ENCODE peak calls at places on chromosomes 4 and X, in ten cellular contexts. Q, N, E, S, D, T, H, R, C and G are unnamed samples. For H3K4me1 and H3K9me3, the result is how much of the 10 kb centered on the place peaks cover.

GRCh38 chrX:153854702-153855101 is 24.4 kb upstream of the PDZD4 start:
- DNase-seq in S (no peak), N (no peak), C (no peak), H (no peak), Q (no peak), E (no peak), R (no peak), T (no peak), D (no peak), G (no peak)

GRCh38 chr4:154349829-154350228 is 141.8 kb downstream of the DCHS2 start:
- DNase-seq in H (no peak), R (no peak), E (peak), D (no peak), Q (no peak), T (peak), N (peak), S (no peak), C (no peak), G (no peak)

GRCh38 chr4:137524642-137525384 is 7.5 kb downstream of the PCDH18 start:
- DNase-seq in H (no peak), E (no peak), S (no peak), T (no peak), Q (no peak), R (no peak), N (no peak), C (no peak), D (no peak), G (no peak)

GRCh38 chr4:54281060-54281781 is 52.1 kb downstream of the PDGFRA start:
- DNase-seq in H (no peak), R (peak), D (peak), T (peak), C (no peak), E (no peak), Q (peak), N (no peak), S (peak), G (no peak)

GRCh38 chrX:154731881-154732280 is 19.0 kb downstream of the GAB3 start:
- DNase-seq in N (no peak), S (no peak), H (no peak), T (no peak), R (no peak), C (no peak), D (no peak), Q (no peak), E (no peak), G (no peak)

GRCh38 chrX:78104447-78105176 is 564 bp downstream of the PGK1 start:
- DNase-seq in E (peak), S (peak), C (peak), H (peak), N (peak), T (peak), D (peak), Q (peak), R (peak), G (peak)

GRCh38 chr4:154082760-154083530 is 294.1 kb upstream of the SFRP2 start:
- DNase-seq in T (peak), R (no peak), E (no peak), S (no peak), C (peak), H (no peak), Q (no peak), D (no peak), N (no peak), G (peak)

GRCh38 chrX:138745215-138745614 is 33.7 kb upstream of the FGF13 start:
- DNase-seq in R (no peak), C (peak), T (peak), E (peak), Q (peak), D (no peak), S (no peak), H (peak), N (peak), G (peak)

GRCh38 chr4:34138385-34138784 is 2105.9 kb downstream of the ARAP2 start:
- DNase-seq in S (no peak), E (no peak), Q (no peak), N (no peak), D (no peak), R (no peak), C (no peak), H (no peak), T (no peak), G (no peak)

GRCh38 chrX:118510076-118510475 is 14.5 kb downstream of the DOCK11 start:
- DNase-seq in D (no peak), T (no peak), E (no peak), R (peak), C (no peak), S (no peak), Q (no peak), H (no peak), N (no peak), G (no peak)

GRCh38 chr4:5212255-5213032 is 161.2 kb downstream of the STK32B start:
- DNase-seq in Q (no peak), N (no peak), D (no peak), H (no peak), S (no peak), C (no peak), T (no peak), E (no peak), R (no peak), G (no peak)

GRCh38 chrX:97158270-97158669 is 274.6 kb downstream of the RPA4 start:
- DNase-seq in S (no peak), N (no peak), Q (no peak), C (no peak), T (no peak), R (no peak), E (no peak), D (no peak), H (no peak), G (no peak)

GRCh38 chr4:159018062-159018629 is 84.7 kb upstream of the RAPGEF2 start:
- DNase-seq in T (no peak), Q (no peak), R (no peak), C (peak), E (no peak), H (no peak), N (no peak), D (no peak), S (no peak), G (no peak)

GRCh38 chrX:66731398-66731797 is 92.5 kb upstream of the EDA2R start:
- DNase-seq in Q (no peak), D (no peak), E (peak), C (no peak), T (peak), N (peak), S (no peak), R (no peak), H (peak), G (no peak)

GRCh38 chr4:519203-519651 is 20.2 kb downstream of the PIGG start:
- DNase-seq in N (no peak), C (no peak), T (peak), D (no peak), S (no peak), H (no peak), R (no peak), E (no peak), Q (no peak), G (no peak)

GRCh38 chr4:124783847-124784246 is 71.3 kb upstream of the ANKRD50 start:
- DNase-seq in S (no peak), H (no peak), T (peak), C (no peak), D (no peak), E (no peak), Q (no peak), N (no peak), R (no peak), G (no peak)

GRCh38 chr4:106369456-106370060 is 980 bp upstream of the GIMD1 start:
- DNase-seq in D (no peak), R (no peak), N (peak), Q (no peak), E (peak), S (no peak), T (peak), C (peak), H (peak), G (peak)

GRCh38 chrX:71616672-71617529 is 1.4 kb downstream of the CXCR3 start:
- DNase-seq in H (no peak), D (no peak), Q (no peak), N (no peak), T (no peak), R (peak), E (no peak), S (no peak), C (no peak), G (peak)

GRCh38 chrX:71617742-71618141 is 569 bp downstream of the CXCR3 start:
- DNase-seq in D (no peak), T (no peak), N (no peak), R (peak), Q (no peak), C (no peak), S (no peak), H (no peak), E (no peak), G (no peak)

GRCh38 chrX:71618303-71618721 is at the start of gene CXCR3:
- DNase-seq in T (no peak), Q (peak), E (peak), R (peak), N (no peak), H (no peak), C (no peak), S (no peak), D (no peak), G (no peak)

GRCh38 chrX:71619193-71619592 is 882 bp upstream of the CXCR3 start:
- DNase-seq in Q (no peak), S (no peak), D (no peak), T (no peak), C (no peak), N (no peak), H (no peak), E (no peak), R (no peak), G (no peak)

DNA sequence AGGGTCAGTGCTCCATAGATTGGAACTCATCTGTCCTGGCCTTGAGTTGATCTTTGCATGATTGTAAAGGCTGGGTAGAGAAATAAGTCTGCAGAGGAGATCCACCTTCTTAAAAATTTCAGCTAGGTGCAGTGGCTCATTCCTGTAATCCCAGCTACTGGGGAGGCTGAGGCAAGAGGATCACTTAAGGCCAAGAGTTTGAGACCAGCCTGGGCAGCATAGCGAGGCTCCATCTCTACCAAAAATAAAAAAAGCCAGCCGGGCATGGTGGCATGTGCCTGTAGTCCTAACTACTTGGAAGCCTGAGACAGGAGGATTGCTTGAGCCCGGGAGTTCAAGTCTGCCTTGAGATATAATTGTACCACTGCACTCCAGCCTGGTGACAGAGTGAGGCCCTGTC is 476 bp upstream of the CXCR3 start:
- DNase-seq in T (no peak), Q (no peak), R (no peak), C (no peak), N (no peak), D (no peak), S (no peak), E (no peak), H (no peak), G (no peak)
- H3K4me1 ChIP-seq in T (under half), Q (under half), R (under half), C (under half), N (under half), D (under half), S (under half), E (under half), H (half or more), G (under half)

DNA sequence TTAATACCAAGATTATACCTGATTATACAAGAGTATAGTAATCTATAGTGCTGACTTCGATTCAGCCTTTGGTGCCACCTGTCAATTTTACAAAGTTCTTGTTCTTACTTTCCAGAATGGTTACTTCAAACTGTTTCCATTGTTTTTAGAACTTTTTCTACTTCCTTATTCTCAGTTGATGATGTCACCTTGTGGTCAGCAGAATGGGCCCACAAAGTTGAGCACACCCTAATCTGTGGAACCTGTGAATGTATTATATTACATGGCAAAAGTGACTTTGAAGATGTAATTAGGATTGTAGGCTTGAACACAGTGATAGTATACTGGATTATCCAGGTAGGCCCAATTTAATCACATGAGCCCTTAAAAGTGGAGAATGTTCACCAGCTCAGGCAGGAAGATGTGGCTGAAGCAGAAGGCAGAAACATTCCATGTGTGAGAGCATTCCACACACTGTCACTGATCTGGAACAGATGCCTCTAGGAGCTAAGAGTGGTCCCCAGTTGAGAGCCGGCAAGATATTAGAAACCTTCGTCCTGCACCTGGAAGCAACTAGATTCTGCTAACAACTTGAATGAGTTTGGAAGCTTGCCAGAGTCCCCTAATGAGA is 6.3 kb upstream of the SGMS2 start:
- DNase-seq in Q (no peak), T (peak), S (no peak), C (no peak), R (no peak), N (no peak), H (no peak), E (no peak), D (no peak), G (no peak)
- H3K4me3 ChIP-seq in Q (no peak), T (no peak), S (no peak), C (no peak), R (no peak), N (no peak), H (no peak), E (no peak), D (no peak), G (no peak)

GRCh38 chrX:1151378-1152077 is 60.9 kb downstream of the CRLF2 start:
- DNase-seq in R (no peak), S (peak), E (no peak), N (no peak), T (no peak), Q (no peak), H (no peak), C (no peak), D (peak), G (no peak)
- H3K9me3 ChIP-seq in R (under half), S (under half), E (under half), N (under half), T (under half), Q (under half), H (under half), C (under half), D (under half), G (under half)

GRCh38 chr4:2132438-2132837 is 73.3 kb downstream of the NAT8L start:
- DNase-seq in T (no peak), H (no peak), N (no peak), Q (no peak), C (no peak), S (no peak), R (no peak), E (no peak), D (no peak), G (no peak)

GRCh38 chr4:2138846-2139500 is 79.8 kb downstream of the NAT8L start:
- DNase-seq in Q (no peak), E (no peak), T (no peak), R (no peak), S (no peak), H (no peak), N (no peak), D (no peak), C (no peak), G (no peak)

GRCh38 chr4:2136736-2137135 is 77.6 kb downstream of the NAT8L start:
- DNase-seq in T (no peak), Q (no peak), H (no peak), E (no peak), N (no peak), C (no peak), D (no peak), R (no peak), S (no peak), G (no peak)

GRCh38 chr4:2135083-2135482 is 76.0 kb downstream of the NAT8L start:
- DNase-seq in Q (no peak), C (no peak), T (no peak), R (peak), N (no peak), H (peak), S (no peak), D (no peak), E (peak), G (peak)
- H3K4me1 ChIP-seq in Q (under half), C (under half), T (under half), R (under half), N (under half), H (under half), S (under half), D (under half), E (under half), G (under half)

GRCh38 chrX:24720036-24720435 is 26.3 kb downstream of the POLA1 start:
- DNase-seq in R (no peak), H (no peak), C (no peak), S (no peak), D (no peak), E (no peak), N (no peak), T (peak), Q (no peak), G (no peak)
- H3K4me3 ChIP-seq in R (no peak), H (no peak), C (no peak), S (no peak), D (no peak), E (no peak), N (no peak), T (no peak), Q (no peak), G (no peak)

DNA sequence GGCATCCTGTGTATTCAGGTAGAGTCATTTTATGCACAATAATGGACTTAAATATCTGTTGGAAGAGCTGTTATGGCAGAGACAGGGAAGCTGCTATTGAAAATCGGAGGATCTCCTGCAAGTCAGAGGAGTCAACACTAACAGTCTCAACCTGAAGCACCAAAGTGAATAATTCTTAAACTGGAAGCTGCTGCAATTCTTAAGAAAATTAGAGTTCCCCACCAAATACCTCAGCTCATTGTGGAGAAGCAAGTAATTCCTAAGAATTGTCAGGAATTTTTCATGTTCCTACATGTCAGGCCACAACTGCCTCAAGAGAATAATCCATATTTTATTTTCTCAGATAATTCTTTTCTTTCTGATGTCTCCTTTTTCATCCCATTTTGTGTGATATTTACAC is 892.6 kb upstream of the LCORL start:
- DNase-seq in S (no peak), N (no peak), Q (no peak), H (no peak), D (no peak), T (peak), R (no peak), C (no peak), E (no peak), G (no peak)
- H3K9me3 ChIP-seq in S (under half), N (under half), Q (under half), H (under half), D (under half), T (under half), R (under half), C (under half), E (under half), G (under half)